ENCODE peak calls at places on chromosomes 1 and 21, in five cellular contexts. E is esophagus squamous epithelium, K is suprapubic skin, B is tibial nerve, X is body of pancreas. G is an unnamed sample.

GRCh38 chr1:169427081-169427611 is at the start of gene CCDC181:
- DNase-seq in E (no peak), K (no peak), B (no peak), X (peak; percentile 72), G (no peak)

GRCh38 chr1:210104103-210104502 is 128.5 kb upstream of the SERTAD4 start:
- DNase-seq in E (no peak), K (no peak), B (no peak), X (no peak), G (no peak)

GRCh38 chr1:60709426-60709825 is 372.9 kb upstream of the NFIA start:
- DNase-seq in E (no peak), K (no peak), B (no peak), X (no peak), G (no peak)

GRCh38 chr1:44819594-44820327 is 11.4 kb downstream of the BTBD19 start:
- DNase-seq in E (peak; percentile 35), K (peak; percentile 93), B (peak; percentile 50), X (peak; percentile 84), G (peak; percentile 82)

GRCh38 chr1:241992734-241993133 is 6.2 kb downstream of the MAP1LC3C start:
- DNase-seq in E (no peak), K (no peak), B (no peak), X (no peak), G (no peak)

GRCh38 chr1:109113787-109114568 is at the start of gene ELAPOR1:
- DNase-seq in E (no peak), K (no peak), B (no peak), X (peak; percentile 86), G (no peak)

GRCh38 chr1:201593200-201593828 is 54.4 kb downstream of the NAV1 start:
- DNase-seq in E (no peak), K (no peak), B (peak; percentile 62), X (peak; percentile 69), G (peak; percentile 72)

GRCh38 chr1:44059181-44059661 is 28.0 kb upstream of the SLC6A9 start:
- DNase-seq in E (no peak), K (no peak), B (no peak), X (no peak), G (no peak)

GRCh38 chr1:87333692-87334347 is 5.1 kb downstream of the LMO4 start:
- DNase-seq in E (no peak), K (no peak), B (no peak), X (no peak), G (no peak)

GRCh38 chr1:162663086-162663485 is 30.8 kb downstream of the DDR2 start:
- DNase-seq in E (no peak), K (no peak), B (no peak), X (no peak), G (no peak)

GRCh38 chr1:149885364-149886111 is 13.8 kb upstream of the BOLA1 start:
- DNase-seq in E (peak; percentile 53), K (peak; percentile 96), B (peak; percentile 85), X (peak; percentile 96), G (no peak)

GRCh38 chr1:149886396-149887195 is 12.8 kb upstream of the BOLA1 start:
- DNase-seq in E (peak; percentile 79), K (peak; percentile 93), B (peak; percentile 70), X (peak; percentile 98), G (peak; percentile 77)

GRCh38 chr1:149884433-149885363 is 14.7 kb upstream of the BOLA1 start:
- DNase-seq in E (no peak), K (no peak), B (no peak), X (peak; percentile 38), G (no peak)

GRCh38 chr1:149881876-149882275 is 17.5 kb upstream of the BOLA1 start:
- DNase-seq in E (no peak), K (no peak), B (no peak), X (no peak), G (no peak)

GRCh38 chr1:149883598-149884247 is 15.6 kb upstream of the BOLA1 start:
- DNase-seq in E (no peak), K (no peak), B (no peak), X (no peak), G (no peak)
- TF ChIP-seq POLR2A in E (no peak), K (no peak), B (no peak), X (no peak), G (no peak)

GRCh38 chr1:180542530-180543171 is 16.1 kb upstream of the OVAAL start:
- DNase-seq in E (no peak), K (no peak), B (no peak), X (no peak), G (no peak)
- TF ChIP-seq POLR2A in E (no peak), K (no peak), B (no peak), X (no peak), G (no peak)

DNA sequence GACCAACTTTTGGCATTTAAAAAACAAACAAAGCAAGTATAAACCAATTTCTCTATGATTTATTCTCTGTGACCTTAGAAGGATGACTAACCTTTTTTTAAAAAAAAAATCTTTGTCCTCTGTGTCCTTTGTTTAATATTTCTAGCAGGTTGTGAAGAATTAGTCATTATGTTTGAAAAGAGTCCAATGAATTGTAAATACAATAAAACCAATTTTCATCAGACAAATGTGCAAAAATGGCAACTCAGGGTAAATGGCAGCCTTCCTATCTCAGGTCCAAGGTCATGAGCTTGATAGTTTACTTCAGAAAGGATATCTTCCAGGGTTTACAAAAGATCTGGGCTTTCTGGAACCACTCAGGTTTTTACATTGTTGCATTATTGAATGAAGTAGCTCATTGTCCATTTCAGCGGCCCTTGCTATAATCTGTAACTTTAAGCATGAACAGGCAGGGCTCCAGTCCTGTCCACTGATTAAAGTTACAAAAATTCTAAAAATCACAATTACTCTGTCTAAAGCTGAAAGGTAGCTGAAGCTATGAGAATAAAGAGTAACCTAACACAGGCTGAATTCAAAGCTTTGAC is 11.7 kb upstream of the MAP3K21 start:
- DNase-seq in E (no peak), K (no peak), B (no peak), X (peak; percentile 14), G (no peak)
- TF ChIP-seq POLR2A in E (no peak), K (no peak), B (no peak), X (no peak), G (no peak)

DNA sequence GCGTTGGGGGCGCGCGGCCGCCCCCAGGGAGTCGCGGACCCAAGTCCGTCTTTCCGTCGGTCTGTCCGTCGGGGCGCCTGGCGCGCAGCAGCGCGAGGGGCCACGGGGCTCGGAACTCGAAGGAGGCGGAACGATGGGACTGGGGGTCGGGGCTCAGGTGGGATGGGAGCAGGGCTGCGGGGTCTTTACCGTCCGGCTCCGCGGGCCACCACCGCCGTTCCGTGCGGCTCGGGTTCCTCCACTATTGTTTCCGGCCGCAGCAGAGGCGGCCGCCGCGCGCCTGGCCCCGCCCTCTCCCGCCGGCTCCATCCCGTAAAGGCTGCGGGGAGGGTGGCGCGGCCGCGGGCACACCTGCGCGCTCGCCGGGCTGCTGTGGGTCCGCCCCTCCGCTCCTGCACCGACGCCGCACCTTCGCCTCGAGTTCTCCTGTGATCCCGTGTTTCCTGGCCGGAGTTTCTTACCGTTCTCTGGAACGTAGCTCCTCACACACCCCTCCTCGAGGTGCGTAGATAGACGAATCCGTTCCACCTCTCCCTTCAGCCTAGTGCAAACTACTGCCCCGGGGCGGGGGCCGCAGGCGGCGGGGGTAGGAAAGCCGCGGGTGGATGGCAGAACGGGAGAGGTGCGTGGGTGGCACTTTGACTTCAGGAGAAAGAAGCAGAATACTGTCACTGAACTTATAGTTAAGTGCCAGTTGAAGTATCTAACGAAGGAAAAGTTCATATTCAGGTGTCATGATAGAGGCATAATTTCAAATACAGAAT is at the start of gene C21orf91:
- DNase-seq in E (peak; percentile 43), K (peak; percentile 88), B (peak; percentile 72), X (peak; percentile 91), G (peak; percentile 94)
- TF ChIP-seq POLR2A in E (peak; percentile 47), K (peak; percentile 87), B (peak; percentile 79), X (peak; percentile 94), G (peak; percentile 95)

GRCh38 chr21:44700101-44701022 is 3.4 kb downstream of the KRTAP10-12 start:
- DNase-seq in E (no peak), K (no peak), B (no peak), X (no peak), G (no peak)

GRCh38 chr21:44699502-44700001 is 2.6 kb downstream of the KRTAP10-12 start:
- DNase-seq in E (no peak), K (no peak), B (no peak), X (no peak), G (no peak)

GRCh38 chr21:44702111-44702972 is 5.4 kb downstream of the KRTAP10-12 start:
- DNase-seq in E (no peak), K (peak; percentile 65), B (no peak), X (no peak), G (no peak)

GRCh38 chr21:44701541-44701940 is 4.6 kb downstream of the KRTAP10-12 start:
- DNase-seq in E (no peak), K (peak; percentile 69), B (no peak), X (no peak), G (no peak)

DNA sequence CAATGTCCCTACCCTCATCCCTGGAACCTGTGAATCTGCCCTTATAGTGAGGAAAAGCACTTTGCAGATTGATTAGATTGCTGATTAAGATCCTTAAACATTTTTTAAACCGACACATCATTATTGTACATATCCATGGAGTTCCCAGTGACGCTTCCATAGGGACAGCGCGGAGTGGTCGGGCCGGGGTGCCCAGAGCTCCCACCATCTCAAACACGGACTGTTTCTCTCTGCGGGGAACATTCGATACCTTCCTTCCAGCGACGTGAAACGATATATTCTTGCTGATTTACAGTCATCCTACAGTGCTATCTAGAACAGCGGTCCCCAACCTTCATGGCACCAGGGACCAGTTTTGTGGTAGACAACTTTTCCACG is 4.0 kb downstream of the KRTAP10-12 start:
- DNase-seq in E (no peak), K (no peak), B (no peak), X (no peak), G (no peak)
- TF ChIP-seq POLR2A in E (no peak), K (no peak), B (no peak), X (no peak), G (no peak)

GRCh38 chr1:33254536-33254935 is 1.8 kb upstream of the ZNF362 start:
- DNase-seq in E (no peak), K (no peak), B (no peak), X (no peak), G (no peak)
- TF ChIP-seq POLR2A in E (no peak), K (no peak), B (no peak), X (no peak), G (no peak)

DNA sequence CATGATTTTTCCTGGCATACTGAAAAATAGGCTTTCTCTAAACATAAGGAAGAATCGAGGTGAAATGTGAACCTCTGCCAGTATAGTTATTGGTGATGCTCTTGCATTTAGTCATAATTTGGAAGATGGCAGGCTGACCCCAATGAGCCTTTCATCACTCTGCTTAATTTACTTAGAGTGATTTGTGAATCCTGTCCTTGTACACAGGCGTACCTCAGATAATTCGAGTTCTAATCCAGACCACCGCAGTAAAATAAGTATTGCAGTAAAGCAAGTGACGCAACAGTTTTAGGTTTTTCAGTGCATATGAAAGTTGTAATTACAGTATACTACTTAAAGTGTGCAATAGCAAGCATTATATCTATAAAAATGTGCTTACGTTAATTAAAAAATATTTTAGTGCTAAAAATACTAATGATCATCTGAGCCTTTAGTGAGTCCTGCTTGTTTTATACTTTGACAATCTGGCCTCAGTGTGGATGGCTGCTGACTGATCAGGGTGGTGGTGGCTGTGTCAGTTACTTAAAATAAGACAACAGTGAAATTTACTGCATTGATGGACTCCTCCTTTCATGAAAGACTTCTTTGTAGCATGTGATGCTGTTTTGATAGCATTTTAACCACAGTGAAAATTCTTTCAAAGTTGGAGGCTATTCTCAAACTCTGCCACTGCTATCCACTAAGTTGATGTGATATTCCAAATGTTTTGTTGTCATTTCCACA is 1.7 kb downstream of the PKNOX1 start:
- DNase-seq in E (no peak), K (no peak), B (no peak), X (no peak), G (no peak)
- TF ChIP-seq POLR2A in E (no peak), K (no peak), B (no peak), X (no peak), G (no peak)